ENCODE peak calls at places on chromosomes 13 and 19, in ten cellular contexts. X is EL; F is IMR-90; K is DMS153; O is HFFc6; S is left ventricle myocardium inferior; Y is stimulated activated CD8-positive, alpha-beta memory T cell treated with anti-CD3 and anti-CD28 coated beads, Interleukin-7, amount 100 ng/mL, for 1 hour; J is Caki2; E is Kasumi-1; M is iPS-NIHi11. N is an unnamed sample.

GRCh38 chr19:13086341-13086740 is 16.3 kb downstream of the LYL1 start:
- DNase-seq in X (no peak), F (no peak), K (no peak), O (no peak), S (no peak), Y (no peak), J (no peak), E (no peak), M (no peak), N (no peak)

GRCh38 chr13:106143930-106144709 is 391.3 kb downstream of the EFNB2 start:
- DNase-seq in X (no peak), F (no peak), K (peak), O (no peak), S (no peak), Y (no peak), J (no peak), E (peak), M (peak), N (no peak)

GRCh38 chr19:45863840-45864628 is at the start of gene FOXA3:
- DNase-seq in X (peak), F (peak), K (no peak), O (no peak), S (no peak), Y (no peak), J (no peak), E (peak), M (peak), N (no peak)

GRCh38 chr19:8161135-8161646 is 11.8 kb upstream of the FBN3 start:
- DNase-seq in X (peak), F (no peak), K (no peak), O (no peak), S (no peak), Y (no peak), J (peak), E (peak), M (peak), N (no peak)

GRCh38 chr19:42076375-42076944 is 494 bp downstream of the ZNF574 start:
- DNase-seq in X (no peak), F (no peak), K (no peak), O (no peak), S (no peak), Y (no peak), J (no peak), E (no peak), M (no peak), N (no peak)

GRCh38 chr13:87376081-87376480 is 295.1 kb upstream of the SLITRK5 start:
- DNase-seq in X (no peak), F (no peak), K (no peak), O (no peak), S (no peak), Y (no peak), J (peak), E (no peak), M (no peak), N (no peak)

GRCh38 chr13:39900106-39900750 is 244.8 kb downstream of the COG6 start:
- DNase-seq in X (no peak), F (peak), K (no peak), O (no peak), S (no peak), Y (no peak), J (no peak), E (no peak), M (no peak), N (peak)

GRCh38 chr19:3041302-3041701 is 12.2 kb upstream of the TLE2 start:
- DNase-seq in X (no peak), F (no peak), K (no peak), O (no peak), S (no peak), Y (no peak), J (no peak), E (no peak), M (no peak), N (no peak)

N was measured in NCI-H1092 treated with DMSO at 0.1 percent for 48 hours.